ENCODE peak calls at places on chromosome 17, in five cellular contexts. A is OCI-M1; G is activated CD4-positive, CD25-positive, alpha-beta regulatory T cell; J is neural crest cell; X is astrocyte. Z is an unnamed sample.
A peak's percentile ranks its signal among the peaks of the same experiment; 100 is the strongest.

GRCh38 chr17:82358467-82359350 is at the start of gene TEX19:
- DNase-seq in A (peak; percentile 63), G (no peak), J (no peak), X (no peak), Z (no peak)

GRCh38 chr17:67867591-67867990 is 42.3 kb downstream of the BPTF start:
- DNase-seq in A (peak; percentile 43), G (no peak), J (no peak), X (no peak), Z (no peak)

GRCh38 chr17:77280304-77280910 is 139.6 kb downstream of the SEC14L1 start:
- DNase-seq in A (no peak), G (no peak), J (no peak), X (peak; percentile 87), Z (no peak)

GRCh38 chr17:41762841-41763240 is 23.7 kb downstream of the JUP start:
- DNase-seq in A (no peak), G (no peak), J (no peak), X (no peak), Z (no peak)

GRCh38 chr17:72588961-72589360 is 468.1 kb downstream of the SOX9 start:
- DNase-seq in A (no peak), G (no peak), J (no peak), X (peak; percentile 91), Z (no peak)

GRCh38 chr17:49677134-49677932 is 564 bp downstream of the SPOP start:
- DNase-seq in A (peak; percentile 96), G (peak; percentile 92), J (peak; percentile 98), X (peak; percentile 72), Z (peak; percentile 99)

GRCh38 chr17:28763804-28764266 is 20.0 kb downstream of the TRAF4 start:
- DNase-seq in A (peak; percentile 94), G (peak; percentile 60), J (peak; percentile 81), X (peak; percentile 44), Z (peak; percentile 75)

GRCh38 chr17:83180264-83180995 is 101.0 kb downstream of the METRNL start:
- DNase-seq in A (no peak), G (no peak), J (no peak), X (no peak), Z (no peak)

GRCh38 chr17:47844814-47845453 is 3.9 kb upstream of the SCRN2 start:
- DNase-seq in A (peak; percentile 32), G (no peak), J (no peak), X (no peak), Z (peak; percentile 65)

GRCh38 chr17:65228734-65229390 is 91.7 kb downstream of the RGS9 start:
- DNase-seq in A (peak; percentile 92), G (no peak), J (no peak), X (peak; percentile 91), Z (no peak)

GRCh38 chr17:229945-230235 is 48.4 kb upstream of the DOC2B start:
- DNase-seq in A (no peak), G (no peak), J (no peak), X (no peak), Z (no peak)

GRCh38 chr17:80953471-80954315 is 37.9 kb upstream of the CHMP6 start:
- DNase-seq in A (no peak), G (no peak), J (no peak), X (no peak), Z (no peak)

GRCh38 chr17:1940810-1941185 is 84.3 kb downstream of the RTN4RL1 start:
- DNase-seq in A (no peak), G (no peak), J (no peak), X (no peak), Z (no peak)

GRCh38 chr17:2502911-2503580 is 8.6 kb downstream of the METTL16 start:
- DNase-seq in A (no peak), G (no peak), J (no peak), X (no peak), Z (no peak)

GRCh38 chr17:69500911-69501429 is 86.5 kb downstream of the MAP2K6 start:
- DNase-seq in A (no peak), G (no peak), J (no peak), X (no peak), Z (no peak)

GRCh38 chr17:49471769-49472168 is 23.3 kb upstream of the NGFR start:
- DNase-seq in A (no peak), G (no peak), J (no peak), X (no peak), Z (no peak)

GRCh38 chr17:36923814-36924221 is 13.5 kb upstream of the LHX1 start:
- DNase-seq in A (no peak), G (no peak), J (no peak), X (peak; percentile 54), Z (no peak)

GRCh38 chr17:4940625-4941021 is 555 bp downstream of the RNF167 start:
- DNase-seq in A (no peak), G (peak; percentile 19), J (no peak), X (no peak), Z (no peak)

GRCh38 chr17:61560071-61560470 is 30.9 kb downstream of the NACA2 start:
- DNase-seq in A (no peak), G (no peak), J (no peak), X (no peak), Z (no peak)

GRCh38 chr17:32519769-32520701 is 33.2 kb downstream of the CDK5R1 start:
- DNase-seq in A (no peak), G (peak; percentile 18), J (no peak), X (peak; percentile 23), Z (peak; percentile 47)

GRCh38 chr17:76630151-76630550 is 13.4 kb downstream of the ST6GALNAC1 start:
- DNase-seq in A (no peak), G (no peak), J (no peak), X (no peak), Z (no peak)

Z was measured in GM03348.